ENCODE peak calls at places on chromosomes 12 and 14, in ten cellular contexts. L is transverse colon, X is HL-60, Y is endodermal cell, D is foreskin fibroblast, A is upper lobe of right lung, N is mammary epithelial cell, V is heart right ventricle, C is lower leg skin, R is fibroblast of pulmonary artery. I is an unnamed sample.

GRCh38 chr12:84807249-84807648 is 105.3 kb downstream of the SLC6A15 start:
- DNase-seq in N (peak; percentile 73), A (no peak), R (no peak), Y (no peak), D (peak; percentile 82), L (no peak), C (no peak), X (no peak), V (no peak), I (no peak)

GRCh38 chr12:67517181-67517887 is 131.2 kb upstream of the DYRK2 start:
- DNase-seq in X (no peak), L (peak; percentile 23), V (peak; percentile 16), C (no peak), A (no peak), N (peak; percentile 96), R (peak; percentile 23), D (no peak), Y (no peak), I (peak; percentile 67)

GRCh38 chr14:22070119-22070982 is 396.7 kb upstream of the OR4E1 start:
- DNase-seq in D (no peak), Y (peak; percentile 80), A (no peak), V (peak; percentile 24), C (no peak), L (peak; percentile 31), R (peak; percentile 4), X (peak; percentile 20), N (peak; percentile 11), I (no peak)

GRCh38 chr12:19970116-19970515 is 398.2 kb upstream of the PDE3A start:
- DNase-seq in L (no peak), C (no peak), R (peak; percentile 80), Y (no peak), A (no peak), D (peak; percentile 84), V (no peak), X (no peak), N (peak; percentile 1), I (no peak)

GRCh38 chr12:50615534-50616296 is 110.9 kb downstream of the DIP2B start:
- DNase-seq in V (no peak), X (no peak), Y (peak; percentile 34), C (no peak), D (peak; percentile 55), A (no peak), N (peak; percentile 90), R (no peak), L (no peak), I (no peak)

GRCh38 chr12:129827985-129828384 is 75.8 kb downstream of the TMEM132D start:
- DNase-seq in A (no peak), X (no peak), C (no peak), N (no peak), L (no peak), Y (peak; percentile 75), R (no peak), D (no peak), V (no peak), I (no peak)

GRCh38 chr14:103550451-103551337 is 11.8 kb downstream of the BAG5 start:
- DNase-seq in C (peak; percentile 88), Y (no peak), L (no peak), A (peak; percentile 68), N (no peak), D (no peak), V (no peak), X (no peak), R (no peak), I (peak; percentile 81)

GRCh38 chr12:121145221-121145620 is 12.5 kb downstream of the P2RX7 start:
- DNase-seq in L (no peak), X (no peak), N (no peak), C (no peak), A (no peak), V (no peak), Y (no peak), D (peak; percentile 15), R (peak; percentile 21), I (no peak)

GRCh38 chr14:74417611-74418010 is 8.4 kb downstream of the SYNDIG1L start:
- DNase-seq in D (no peak), A (no peak), V (no peak), C (no peak), Y (no peak), L (no peak), R (no peak), N (no peak), X (no peak), I (no peak)

DNA sequence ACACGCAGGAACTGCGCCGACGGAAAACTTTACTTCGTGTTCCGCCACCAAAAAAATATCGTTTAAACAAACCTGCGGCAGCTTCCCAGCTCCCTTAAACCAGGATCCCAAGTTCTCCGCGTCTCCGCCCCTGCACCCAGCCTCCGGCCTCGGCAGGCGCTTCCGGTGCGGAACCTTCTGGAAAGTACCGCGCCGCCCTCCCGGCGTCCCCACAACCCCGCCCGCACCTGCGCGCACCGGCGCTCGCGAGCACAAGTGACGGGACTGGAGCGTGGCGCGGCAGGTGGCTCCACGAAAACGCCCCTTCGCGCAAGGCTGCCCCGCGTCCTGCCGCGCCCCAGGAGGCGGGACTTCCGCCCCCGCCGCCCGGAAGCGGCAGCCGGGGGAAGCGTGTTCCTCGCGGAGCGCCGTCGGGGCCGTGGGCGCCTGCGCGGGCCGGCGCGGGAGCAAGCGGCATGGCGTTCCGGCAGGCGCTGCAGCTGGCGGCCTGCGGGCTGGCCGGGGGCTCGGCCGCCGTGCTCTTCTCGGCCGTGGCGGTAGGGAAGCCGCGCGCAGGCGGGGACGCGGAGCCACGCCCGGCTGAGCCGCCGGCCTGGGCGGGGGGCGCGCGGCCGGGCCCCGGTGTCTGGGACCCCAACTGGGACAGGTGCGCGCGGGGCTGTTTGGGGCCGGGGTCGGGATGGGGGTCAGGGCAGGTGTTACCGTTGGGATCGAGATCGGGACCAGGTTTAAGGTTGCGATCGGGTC is at the start of gene PGAM5:
- DNase-seq in C (peak; percentile 95), V (peak; percentile 78), A (peak; percentile 94), R (peak; percentile 78), L (peak; percentile 93), D (peak; percentile 93), N (peak; percentile 91), X (peak; percentile 94), Y (peak; percentile 91), I (peak; percentile 85)
- TF ChIP-seq CTCF in C (no peak), V (no peak), A (no peak), R (no peak), L (no peak), D (no peak), N (no peak), X (no peak), Y (no peak), I (no peak)

GRCh38 chr12:56392331-56392730 is 29.7 kb upstream of the APOF start:
- DNase-seq in C (no peak), D (no peak), Y (no peak), A (no peak), N (no peak), V (no peak), R (no peak), L (no peak), X (no peak), I (no peak)
- TF ChIP-seq CTCF in C (no peak), D (no peak), Y (no peak), A (no peak), N (no peak), V (no peak), R (no peak), L (no peak), X (no peak), I (no peak)

GRCh38 chr12:4615667-4616066 is 33.2 kb downstream of the AKAP3 start:
- DNase-seq in R (no peak), X (no peak), D (no peak), Y (no peak), V (no peak), L (no peak), C (no peak), N (no peak), A (no peak), I (no peak)

GRCh38 chr12:4626543-4626942 is 22.3 kb downstream of the AKAP3 start:
- DNase-seq in V (no peak), D (peak; percentile 4), X (no peak), Y (no peak), C (no peak), L (no peak), A (no peak), R (no peak), N (peak; percentile 46), I (no peak)

GRCh38 chr12:4621511-4621910 is 27.3 kb downstream of the AKAP3 start:
- DNase-seq in A (no peak), L (no peak), Y (no peak), D (no peak), N (peak; percentile 3), R (no peak), V (no peak), X (no peak), C (no peak), I (no peak)
- TF ChIP-seq CTCF in A (no peak), L (no peak), Y (no peak), D (no peak), N (no peak), R (no peak), V (no peak), X (no peak), C (no peak), I (no peak)

GRCh38 chr12:98724384-98725155 is 79.5 kb downstream of the APAF1 start:
- DNase-seq in A (no peak), V (no peak), C (no peak), N (no peak), L (no peak), Y (no peak), X (no peak), R (no peak), D (no peak), I (no peak)

GRCh38 chr12:98721204-98721702 is 76.2 kb downstream of the APAF1 start:
- DNase-seq in D (no peak), L (no peak), Y (no peak), A (no peak), V (no peak), R (no peak), N (no peak), C (no peak), X (no peak), I (no peak)

GRCh38 chr12:98719515-98720504 is 74.7 kb downstream of the APAF1 start:
- DNase-seq in X (no peak), V (no peak), R (no peak), Y (no peak), L (no peak), A (no peak), C (no peak), D (no peak), N (no peak), I (no peak)

GRCh38 chr12:98727196-98727595 is 82.1 kb downstream of the APAF1 start:
- DNase-seq in V (no peak), D (no peak), C (no peak), X (no peak), A (no peak), N (no peak), Y (no peak), R (no peak), L (no peak), I (no peak)

DNA sequence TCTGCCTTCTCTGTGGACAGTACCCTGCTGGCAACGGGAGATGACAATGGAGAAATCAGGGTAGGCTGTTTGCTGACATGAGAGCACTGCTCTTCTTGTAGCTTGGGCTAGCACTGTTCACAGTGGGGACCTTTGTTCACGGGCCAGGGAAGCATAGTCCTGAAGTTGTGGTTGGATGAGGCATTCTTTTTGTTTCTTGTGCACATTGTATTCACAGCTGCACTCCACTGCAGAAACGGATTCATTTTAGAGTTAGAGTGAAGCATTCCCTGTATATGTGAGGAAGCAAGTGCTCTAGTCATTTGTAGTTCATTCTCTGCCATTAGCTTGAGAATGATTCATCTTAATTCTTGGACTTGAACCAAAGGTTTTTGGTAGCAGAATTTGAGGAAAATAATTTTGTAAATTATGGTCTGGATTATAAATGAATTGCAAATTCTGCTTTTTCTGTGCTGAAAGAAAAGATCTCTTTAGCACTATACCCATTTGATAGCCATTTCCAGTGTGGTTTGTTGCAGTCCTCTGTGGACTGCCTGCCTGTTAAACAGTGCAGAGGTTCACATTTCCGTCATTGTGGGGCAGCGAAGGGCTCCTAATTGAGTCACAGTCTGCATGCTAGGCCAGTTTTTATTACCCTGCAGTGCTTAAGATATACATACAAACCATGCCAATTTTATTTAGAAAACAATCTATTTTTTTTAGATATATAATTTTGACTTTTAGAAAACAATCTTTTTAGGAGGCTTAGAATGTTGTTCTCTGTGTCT is 80.6 kb downstream of the APAF1 start:
- DNase-seq in X (peak; percentile 30), L (no peak), Y (peak; percentile 91), R (peak; percentile 70), A (no peak), D (peak; percentile 85), V (no peak), N (peak; percentile 41), C (no peak), I (no peak)
- TF ChIP-seq CTCF in X (peak; percentile 18), L (no peak), Y (peak; percentile 81), R (peak; percentile 63), A (peak; percentile 22), D (peak; percentile 60), V (peak; percentile 27), N (peak; percentile 41), C (no peak), I (no peak)